ENCODE peak calls at places on chromosome 11, in six cellular contexts. P is kidney glomerular epithelial cell; H is activated CD4-positive, alpha-beta memory T cell treated with anti-CD3 and anti-CD28 coated beads, Interleukin-2, amount 10 ng/mL, durations not matched to agents 7 days and 5 days; C is DMS153; W is cardiac fibroblast; V is GM04503. T is an unnamed sample.

GRCh38 chr11:130217133-130217631 is 57.6 kb downstream of the ST14 start:
- DNase-seq in P (no peak), H (peak; percentile 14), C (no peak), W (no peak), V (no peak), T (no peak)

GRCh38 chr11:725624-726202 is 19.7 kb downstream of the EPS8L2 start:
- DNase-seq in P (no peak), H (no peak), C (no peak), W (no peak), V (no peak), T (no peak)

GRCh38 chr11:13446444-13446843 is 16.6 kb downstream of the BTBD10 start:
- DNase-seq in P (peak; percentile 52), H (no peak), C (no peak), W (peak; percentile 39), V (peak; percentile 11), T (no peak)

GRCh38 chr11:66172146-66172545 is 96.3 kb upstream of the RAB1B start:
- DNase-seq in P (peak; percentile 85), H (no peak), C (no peak), W (peak; percentile 33), V (no peak), T (no peak)

GRCh38 chr11:69654660-69655478 is 13.9 kb downstream of the CCND1 start:
- DNase-seq in P (peak; percentile 73), H (no peak), C (peak; percentile 54), W (no peak), V (no peak), T (no peak)

GRCh38 chr11:1223346-1224108 is 661 bp downstream of the MUC5B start:
- DNase-seq in P (no peak), H (no peak), C (no peak), W (no peak), V (no peak), T (no peak)

GRCh38 chr11:130202818-130203671 is 43.5 kb downstream of the ST14 start:
- DNase-seq in P (no peak), H (no peak), C (no peak), W (no peak), V (no peak), T (no peak)

GRCh38 chr11:33018840-33019239 is 3.2 kb downstream of the DEPDC7 start:
- DNase-seq in P (no peak), H (no peak), C (no peak), W (no peak), V (no peak), T (no peak)

GRCh38 chr11:129331217-129331616 is 44.4 kb upstream of the BARX2 start:
- DNase-seq in P (no peak), H (no peak), C (no peak), W (no peak), V (no peak), T (no peak)

GRCh38 chr11:102007567-102008437 is 39.4 kb upstream of the CFAP300 start:
- DNase-seq in P (peak; percentile 93), H (no peak), C (peak; percentile 89), W (peak; percentile 68), V (peak; percentile 16), T (peak; percentile 18)